ENCODE peak calls at places on chromosomes 13 and 19, in six cellular contexts. One of them, this sample, is unnamed.

GRCh38 chr13:43767351-43767901 is 19.3 kb downstream of the ENOX1 start:
- DNase-seq in mucosa of descending colon: no peak
- DNase-seq in hippocampal formation: no peak
- DNase-seq in foreskin fibroblast: peak
- DNase-seq in upper lobe of right lung: no peak
- DNase-seq in NCI-H1694: peak
- DNase-seq in this sample: no peak

GRCh38 chr19:42154471-42155323 is 22.5 kb upstream of the POU2F2 start:
- DNase-seq in mucosa of descending colon: no peak
- DNase-seq in hippocampal formation: no peak
- DNase-seq in foreskin fibroblast: no peak
- DNase-seq in upper lobe of right lung: no peak
- DNase-seq in NCI-H1694: no peak
- DNase-seq in this sample: no peak

GRCh38 chr13:108827637-108828036 is 198.2 kb downstream of the MYO16 start:
- DNase-seq in mucosa of descending colon: no peak
- DNase-seq in hippocampal formation: no peak
- DNase-seq in foreskin fibroblast: no peak
- DNase-seq in upper lobe of right lung: no peak
- DNase-seq in NCI-H1694: no peak
- DNase-seq in this sample: no peak

GRCh38 chr13:103371271-103371670 is 305.1 kb upstream of the SLC10A2 start:
- DNase-seq in mucosa of descending colon: no peak
- DNase-seq in hippocampal formation: no peak
- DNase-seq in foreskin fibroblast: peak
- DNase-seq in upper lobe of right lung: no peak
- DNase-seq in NCI-H1694: no peak
- DNase-seq in this sample: no peak

GRCh38 chr13:66994097-66994496 is 236.0 kb downstream of the PCDH9 start:
- DNase-seq in mucosa of descending colon: peak
- DNase-seq in hippocampal formation: peak
- DNase-seq in foreskin fibroblast: peak
- DNase-seq in upper lobe of right lung: peak
- DNase-seq in NCI-H1694: no peak
- DNase-seq in this sample: no peak

GRCh38 chr13:77857810-77858209 is 60.8 kb downstream of the EDNRB start:
- DNase-seq in mucosa of descending colon: no peak
- DNase-seq in hippocampal formation: no peak
- DNase-seq in foreskin fibroblast: no peak
- DNase-seq in upper lobe of right lung: no peak
- DNase-seq in NCI-H1694: no peak
- DNase-seq in this sample: no peak

GRCh38 chr19:32164384-32164992 is 180.9 kb upstream of the ZNF507 start:
- DNase-seq in mucosa of descending colon: no peak
- DNase-seq in hippocampal formation: no peak
- DNase-seq in foreskin fibroblast: no peak
- DNase-seq in upper lobe of right lung: no peak
- DNase-seq in NCI-H1694: no peak
- DNase-seq in this sample: no peak

GRCh38 chr19:51525731-51526130 is 5.7 kb downstream of the SIGLEC6 start:
- DNase-seq in mucosa of descending colon: no peak
- DNase-seq in hippocampal formation: no peak
- DNase-seq in foreskin fibroblast: no peak
- DNase-seq in upper lobe of right lung: no peak
- DNase-seq in NCI-H1694: no peak
- DNase-seq in this sample: no peak

GRCh38 chr19:54928299-54928698 is 19.0 kb downstream of the NLRP7 start:
- DNase-seq in mucosa of descending colon: no peak
- DNase-seq in hippocampal formation: no peak
- DNase-seq in foreskin fibroblast: no peak
- DNase-seq in upper lobe of right lung: no peak
- DNase-seq in NCI-H1694: no peak
- DNase-seq in this sample: no peak

GRCh38 chr19:1220452-1221037 is 15.0 kb downstream of the STK11 start:
- DNase-seq in mucosa of descending colon: no peak
- DNase-seq in hippocampal formation: no peak
- DNase-seq in foreskin fibroblast: no peak
- DNase-seq in upper lobe of right lung: no peak
- DNase-seq in NCI-H1694: peak
- DNase-seq in this sample: no peak

This sample was measured in CD14-positive monocyte.